ENCODE peak calls at places on chromosomes 2 and 18, in four cellular contexts. H is K562, Y is GM12878, R is IMR-90. K is an unnamed sample.

GRCh38 chr2:126803422-126803775 is 95.3 kb upstream of the TEX51 start:
- DNase-seq in Y (no peak), R (no peak), H (no peak), K (no peak)

GRCh38 chr2:226578879-226579278 is 220.7 kb downstream of the IRS1 start:
- DNase-seq in R (peak; percentile 30), Y (no peak), H (no peak), K (no peak)

GRCh38 chr2:45786831-45787357 is 135.4 kb downstream of the PRKCE start:
- DNase-seq in Y (no peak), H (no peak), R (peak; percentile 10), K (no peak)

GRCh38 chr2:127400897-127401756 is 13.4 kb upstream of the MAP3K2 start:
- DNase-seq in H (peak; percentile 47), Y (no peak), R (peak; percentile 78), K (peak; percentile 12)

GRCh38 chr18:57559311-57559710 is 27.2 kb downstream of the FECH start:
- DNase-seq in R (no peak), H (no peak), Y (no peak), K (no peak)

GRCh38 chr18:67476585-67476984 is 39.9 kb downstream of the DSEL start:
- DNase-seq in R (peak; percentile 27), Y (no peak), H (no peak), K (no peak)

GRCh38 chr18:48713302-48713701 is 174.5 kb downstream of the CTIF start:
- DNase-seq in H (no peak), Y (no peak), R (no peak), K (peak; percentile 58)

GRCh38 chr2:119338282-119338681 is 28.4 kb downstream of the C2orf76 start:
- DNase-seq in H (no peak), R (no peak), Y (no peak), K (no peak)

GRCh38 chr2:85444629-85445028 is 26.1 kb downstream of the SH2D6 start:
- DNase-seq in Y (no peak), H (peak; percentile 8), R (peak; percentile 56), K (no peak)

GRCh38 chr2:45743531-45744391 is 92.3 kb downstream of the PRKCE start:
- DNase-seq in Y (no peak), R (peak; percentile 82), H (no peak), K (peak; percentile 50)

GRCh38 chr2:173963323-173963816 is 1.8 kb downstream of the SP3 start:
- DNase-seq in R (peak; percentile 75), Y (no peak), H (no peak), K (peak; percentile 72)

GRCh38 chr2:120929829-120930228 is 194.2 kb downstream of the GLI2 start:
- DNase-seq in H (no peak), Y (no peak), R (peak; percentile 59), K (no peak)

GRCh38 chr2:144505245-144505801 is 14.6 kb downstream of the ZEB2 start:
- DNase-seq in R (no peak), Y (no peak), H (peak; percentile 66), K (no peak)

GRCh38 chr2:97745474-97746172 is 32.2 kb downstream of the ZAP70 start:
- DNase-seq in H (no peak), R (peak; percentile 40), Y (peak; percentile 21), K (no peak)

GRCh38 chr18:44840053-44840826 is 159.6 kb downstream of the SETBP1 start:
- DNase-seq in H (no peak), Y (no peak), R (no peak), K (no peak)

DNA sequence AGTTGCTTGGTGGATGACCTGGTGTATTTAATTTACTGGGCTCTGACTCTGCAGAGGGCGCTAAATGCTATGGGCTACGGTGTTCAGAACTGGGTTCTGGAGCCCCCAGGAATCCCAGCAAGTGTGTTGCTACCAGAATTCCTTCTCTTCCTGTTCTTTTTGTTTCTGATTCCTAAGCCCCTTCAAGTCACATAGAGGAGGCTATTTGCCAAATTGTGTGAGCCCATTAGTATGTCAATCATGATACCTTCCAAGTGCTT is 358.2 kb upstream of the SPRED2 start:
- DNase-seq in H (no peak), Y (no peak), R (no peak), K (no peak)
- TF ChIP-seq FOS in H (no peak), Y (no peak), R (no peak), K (no peak)

GRCh38 chr2:269356-270030 is 4.7 kb downstream of the ACP1 start:
- DNase-seq in H (no peak), R (no peak), Y (no peak), K (no peak)

GRCh38 chr2:264493-265468 is at the start of gene ACP1:
- DNase-seq in H (peak; percentile 96), R (peak; percentile 93), Y (peak; percentile 80), K (peak; percentile 97)

GRCh38 chr2:270861-271260 is 6.1 kb downstream of the ACP1 start:
- DNase-seq in Y (no peak), H (no peak), R (no peak), K (no peak)

GRCh38 chr2:271917-272316 is 7.2 kb downstream of the ACP1 start:
- DNase-seq in H (no peak), R (no peak), Y (no peak), K (no peak)

DNA sequence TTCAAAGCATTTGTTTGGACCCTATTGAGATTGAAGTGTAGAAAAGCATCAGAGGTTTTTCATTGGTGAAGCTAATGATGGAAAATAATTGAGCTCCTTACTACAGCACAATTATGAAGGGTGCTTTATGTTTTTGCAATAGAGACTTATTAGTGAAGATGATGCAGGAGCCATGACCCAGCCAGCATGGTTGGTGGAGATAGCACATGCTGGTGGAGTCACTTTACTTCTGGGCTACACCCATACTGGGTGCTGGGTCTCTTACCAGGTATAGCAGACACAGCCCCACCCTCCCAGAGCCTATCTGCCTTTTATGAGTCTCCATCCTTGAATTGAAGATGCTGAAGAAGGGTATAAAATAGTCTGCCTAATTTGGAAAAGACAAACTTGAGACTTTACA is 3.6 kb downstream of the ACP1 start:
- DNase-seq in H (peak; percentile 47), R (no peak), Y (no peak), K (no peak)
- H3K9ac ChIP-seq in H (no peak overlapping the region), R (no peak overlapping the region), Y (no peak overlapping the region), K (no peak overlapping the region)

DNA sequence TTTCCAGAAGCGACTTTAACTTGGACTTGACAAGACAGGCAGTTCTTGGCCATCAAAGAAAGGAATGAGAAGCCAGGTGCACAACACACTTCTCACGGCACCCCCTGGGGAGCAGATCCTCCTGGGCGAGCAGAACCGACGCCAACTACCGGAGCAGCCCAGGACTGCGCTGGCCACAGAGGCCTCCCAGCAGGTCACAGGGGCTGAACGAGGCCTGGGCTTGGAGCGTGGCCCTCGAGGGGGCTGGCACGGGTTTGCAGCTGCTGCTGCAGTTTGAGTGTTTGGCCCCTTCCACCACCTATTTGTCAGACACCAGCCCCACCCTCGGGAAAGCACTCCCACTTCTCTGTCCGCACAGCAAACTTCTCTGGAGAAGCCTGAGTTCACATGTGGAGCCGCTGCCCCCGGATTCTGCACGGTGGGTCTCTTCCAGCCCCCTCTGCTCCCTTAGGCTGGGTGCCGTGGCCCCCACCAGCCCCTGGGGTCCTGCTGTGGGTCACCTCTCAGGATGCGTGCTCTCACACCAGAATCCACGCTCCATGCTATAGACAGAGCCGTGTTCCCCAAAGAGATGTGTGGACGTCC is 306.7 kb upstream of the SALL3 start:
- DNase-seq in H (no peak), Y (no peak), R (no peak), K (no peak)
- TF ChIP-seq FOS in H (no peak), Y (no peak), R (no peak), K (no peak)

DNA sequence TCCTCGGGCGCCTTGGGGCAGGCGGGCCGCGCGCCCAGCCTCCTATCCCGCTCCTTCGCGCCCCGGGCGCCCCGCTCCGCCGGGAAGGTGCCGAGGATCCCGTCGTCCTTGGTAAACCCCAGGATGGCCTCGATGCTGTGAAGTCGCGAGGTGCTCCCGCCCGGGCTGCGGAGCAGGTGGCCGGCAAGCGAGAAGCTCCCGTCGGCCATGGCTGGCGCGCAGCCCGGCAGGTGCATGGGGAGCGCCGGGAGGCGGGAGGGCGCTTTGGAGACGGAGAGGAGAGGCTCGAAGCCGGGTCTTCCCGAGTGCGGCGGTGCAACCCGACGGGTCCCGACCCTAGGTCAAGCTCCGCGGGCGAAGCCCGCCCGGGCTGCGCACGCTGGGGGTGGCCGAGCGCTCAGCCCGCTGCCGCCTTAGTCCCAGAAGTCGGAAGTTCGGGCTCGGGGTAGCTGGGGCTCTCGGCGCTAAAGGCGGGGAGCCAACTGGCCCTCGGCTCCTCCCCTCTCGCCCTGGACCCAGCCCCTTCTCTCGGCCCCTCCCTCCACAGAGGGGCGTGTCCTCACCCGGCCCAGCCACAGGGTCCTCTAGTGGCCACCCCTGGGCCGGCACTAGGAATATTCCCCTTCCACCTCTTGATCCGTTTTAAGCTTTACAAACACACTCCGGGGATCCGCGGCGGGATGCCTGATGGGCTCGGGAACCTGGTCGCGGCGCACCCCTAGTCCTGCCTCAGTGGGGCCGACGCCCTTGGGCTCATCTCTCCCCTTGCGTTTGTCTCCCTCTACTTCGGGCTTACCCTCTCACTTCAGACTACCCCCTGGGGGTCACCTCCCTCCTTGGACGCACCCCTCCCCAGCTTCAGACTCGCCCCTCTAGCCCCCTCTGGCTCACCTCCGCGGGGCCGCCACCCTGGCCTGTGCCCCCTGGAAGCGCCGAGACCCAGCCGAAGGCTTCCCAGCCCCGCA is at the start of gene RAX:
- DNase-seq in H (peak; percentile 78), R (no peak), Y (no peak), K (peak; percentile 8)
- H3K9ac ChIP-seq in H (no peak within 1 kb of the TSS), R (no peak within 1 kb of the TSS), Y (no peak within 1 kb of the TSS), K (no peak within 1 kb of the TSS)

K was measured in endothelial cell of umbilical vein.